ENCODE peak calls at places on chromosomes 6 and 20, in seven cellular contexts. H is gastrocnemius medialis, E is right atrium auricular region, P is NT2/D1, G is bronchial epithelial cell, X is heart left ventricle, M is mucosa of descending colon. K is an unnamed sample.

GRCh38 chr6:13044390-13044789 is 283.9 kb downstream of the TBC1D7 start:
- DNase-seq in G (peak; percentile 77), M (no peak), X (no peak), P (peak; percentile 15), H (no peak), E (no peak), K (no peak)

GRCh38 chr20:24820345-24820744 is 128.7 kb upstream of the CST7 start:
- DNase-seq in E (no peak), X (no peak), M (no peak), G (no peak), P (no peak), H (no peak), K (no peak)

GRCh38 chr6:47478233-47479155 is 905 bp downstream of the CD2AP start:
- DNase-seq in H (no peak), M (no peak), G (peak; percentile 46), P (no peak), E (no peak), X (no peak), K (no peak)

GRCh38 chr6:71126506-71126905 is 162.1 kb upstream of the OGFRL1 start:
- DNase-seq in M (no peak), G (no peak), H (no peak), E (no peak), P (no peak), X (no peak), K (no peak)

GRCh38 chr20:5918856-5919633 is 31.3 kb downstream of the TRMT6 start:
- DNase-seq in G (peak; percentile 88), X (no peak), P (no peak), E (no peak), H (no peak), M (no peak), K (no peak)

GRCh38 chr6:29926795-29927427 is 15.4 kb upstream of the HLA-A start:
- DNase-seq in P (no peak), E (peak; percentile 68), G (peak; percentile 65), M (peak; percentile 92), X (peak; percentile 87), H (peak; percentile 53), K (peak; percentile 82)

GRCh38 chr6:87982134-87982533 is 65.5 kb upstream of the SPACA1 start:
- DNase-seq in E (no peak), P (no peak), X (no peak), H (no peak), M (no peak), G (peak; percentile 12), K (no peak)

GRCh38 chr6:5379647-5380242 is 118.4 kb downstream of the FARS2 start:
- DNase-seq in M (no peak), G (peak; percentile 41), E (no peak), H (no peak), X (no peak), P (peak; percentile 13), K (no peak)

GRCh38 chr6:116059713-116060571 is 749 bp downstream of the FRK start:
- DNase-seq in E (no peak), M (peak; percentile 43), X (peak; percentile 34), G (peak; percentile 88), H (no peak), P (no peak), K (no peak)

GRCh38 chr6:4670824-4671409 is 105.3 kb upstream of the CDYL start:
- DNase-seq in M (no peak), H (no peak), P (no peak), E (peak; percentile 50), G (peak; percentile 54), X (no peak), K (peak; percentile 15)

GRCh38 chr6:26330835-26331808 is 33.9 kb upstream of the BTN3A2 start:
- DNase-seq in H (no peak), P (peak; percentile 38), X (no peak), M (no peak), G (peak; percentile 65), E (no peak), K (no peak)

GRCh38 chr20:23165307-23165750 is 79.2 kb upstream of the CD93 start:
- DNase-seq in M (no peak), H (no peak), X (no peak), P (no peak), G (no peak), E (no peak), K (no peak)

GRCh38 chr20:33901132-33901523 is 90.0 kb downstream of the CHMP4B start:
- DNase-seq in M (no peak), P (no peak), X (no peak), E (no peak), H (no peak), G (no peak), K (no peak)

GRCh38 chr6:42889815-42890214 is 10.4 kb downstream of the RPL7L1 start:
- DNase-seq in G (no peak), H (no peak), P (no peak), M (no peak), E (no peak), X (no peak), K (no peak)

GRCh38 chr6:85810558-85810957 is 167.9 kb upstream of the SYNCRIP start:
- DNase-seq in G (no peak), E (no peak), X (no peak), H (no peak), P (no peak), M (no peak), K (no peak)

GRCh38 chr6:95725344-95725743 is 148.0 kb downstream of the MANEA start:
- DNase-seq in H (no peak), P (no peak), M (no peak), E (no peak), X (no peak), G (no peak), K (no peak)

GRCh38 chr6:10221186-10221585 is 193.7 kb downstream of the TFAP2A start:
- DNase-seq in X (no peak), P (no peak), E (no peak), H (no peak), G (no peak), M (no peak), K (no peak)

GRCh38 chr6:67433124-67433523 is 1202.0 kb upstream of the ADGRB3 start:
- DNase-seq in H (no peak), X (no peak), M (no peak), E (no peak), G (no peak), P (no peak), K (no peak)

DNA sequence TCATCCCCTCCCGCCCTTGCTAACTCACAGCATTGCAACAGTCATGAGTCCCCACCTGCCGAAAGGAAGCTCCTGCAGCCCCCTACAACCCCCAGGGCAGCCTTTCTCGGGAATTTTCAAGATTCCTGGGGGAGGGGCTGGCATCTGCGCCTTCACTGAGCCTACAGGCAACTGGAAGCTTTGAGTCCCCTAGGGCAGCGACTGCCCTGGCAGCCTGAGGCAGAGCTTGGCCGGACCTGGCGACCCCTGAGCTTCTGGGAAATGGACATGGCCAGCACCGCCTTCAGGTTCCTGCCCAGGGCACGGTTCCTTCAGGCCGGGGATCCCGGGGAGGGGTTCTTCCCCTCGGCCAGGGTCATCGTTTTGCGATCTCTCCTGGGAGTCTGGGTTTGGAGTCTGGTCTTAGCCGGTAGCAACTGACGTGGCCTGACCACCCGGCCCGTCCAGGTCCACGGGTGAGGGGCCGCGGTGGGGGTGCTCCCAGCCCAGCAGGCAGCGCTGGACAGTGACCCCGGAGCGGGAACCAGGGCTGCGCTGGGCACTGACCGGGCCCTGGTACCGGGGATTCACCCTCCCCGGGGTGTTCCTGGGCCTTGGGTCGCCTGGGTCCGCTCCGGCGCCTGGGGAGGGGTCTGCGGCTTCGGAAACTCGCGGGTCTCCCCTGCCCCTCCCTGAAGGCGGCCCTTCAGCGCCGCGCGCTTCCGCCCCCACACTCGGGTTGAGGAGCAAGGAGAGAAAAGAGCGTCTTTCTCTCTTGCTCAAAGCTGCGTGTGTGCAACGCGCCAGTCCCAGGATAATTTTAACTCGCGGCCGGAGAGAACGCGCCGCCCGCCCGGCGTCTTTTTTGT is 595 bp upstream of the COL9A3 start:
- DNase-seq in H (no peak), G (no peak), E (no peak), M (no peak), X (no peak), P (peak; percentile 87), K (no peak)
- H3K4me3 ChIP-seq in H (peak overlapping the region; percentile 24), G (no peak overlapping the region), E (peak overlapping the region; percentile 5), M (no peak overlapping the region), X (peak overlapping the region; percentile 45), P (peak overlapping the region; percentile 78), K (peak overlapping the region; percentile 63)

GRCh38 chr6:152329640-152330202 is 307.4 kb downstream of the SYNE1 start:
- DNase-seq in P (no peak), H (no peak), E (no peak), M (no peak), G (no peak), X (no peak), K (no peak)
- H3K36me3 ChIP-seq in P (no peaks in the 10 kb centered on the region), H (no peaks in the 10 kb centered on the region), E (peaks cover 88% of the 10 kb centered on the region), M (no peaks in the 10 kb centered on the region), G (no peaks in the 10 kb centered on the region), X (peaks cover 80% of the 10 kb centered on the region), K (peaks cover 66% of the 10 kb centered on the region)

GRCh38 chr20:59004493-59004762 is 2.6 kb downstream of the CTSZ start:
- DNase-seq in M (peak; percentile 88), X (peak; percentile 83), G (no peak), E (no peak), P (no peak), H (peak; percentile 44), K (no peak)
- H3K4me3 ChIP-seq in M (no peak overlapping the region), X (peak overlapping the region; percentile 91), G (no peak overlapping the region), E (no peak overlapping the region), P (no peak overlapping the region), H (no peak overlapping the region), K (no peak overlapping the region)

DNA sequence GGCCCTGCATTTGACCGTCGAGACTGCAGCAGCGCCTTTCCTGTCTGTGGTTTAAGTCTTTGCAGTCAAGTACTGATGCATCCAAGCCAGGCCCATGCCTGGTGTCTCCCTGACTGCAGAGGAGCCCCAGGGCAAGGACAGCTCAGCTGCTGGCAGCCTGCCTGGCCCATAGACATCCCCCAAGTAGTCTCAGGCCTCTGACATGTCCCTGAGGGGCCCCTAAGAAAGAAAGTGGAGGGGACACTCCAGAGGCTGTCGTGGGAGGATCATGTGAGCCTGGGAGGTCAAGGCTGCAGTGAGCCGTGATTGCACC is 18.0 kb downstream of the HRH3 start:
- DNase-seq in E (no peak), X (no peak), M (peak; percentile 19), G (no peak), P (no peak), H (no peak), K (no peak)
- H3K36me3 ChIP-seq in E (peaks cover 57% of the 10 kb centered on the region), X (peaks cover 59% of the 10 kb centered on the region), M (no peaks in the 10 kb centered on the region), G (peaks cover 29% of the 10 kb centered on the region), P (peaks cover 71% of the 10 kb centered on the region), H (no peaks in the 10 kb centered on the region), K (peaks cover 60% of the 10 kb centered on the region)

DNA sequence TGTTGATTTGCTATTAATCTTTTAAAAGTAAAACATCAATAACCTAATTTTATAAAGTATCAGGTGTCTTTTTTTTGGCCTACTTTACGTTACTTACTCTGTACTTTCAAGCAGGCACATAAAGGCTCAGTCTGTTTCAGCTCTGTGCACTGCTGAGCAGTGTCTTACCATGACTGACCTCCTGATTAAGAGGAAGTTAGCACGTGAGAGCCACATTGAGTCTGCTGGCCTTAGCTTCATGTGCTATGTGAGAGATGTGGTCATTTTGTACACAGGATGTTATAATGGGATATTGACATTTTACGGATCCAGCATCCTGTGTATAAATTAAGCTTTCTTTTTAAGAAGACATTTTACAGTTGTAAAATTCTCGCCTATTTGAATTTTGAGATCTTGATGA is 31.9 kb downstream of the ARID1B start:
- DNase-seq in G (no peak), X (no peak), H (peak; percentile 69), M (no peak), P (no peak), E (no peak), K (no peak)
- H3K4me3 ChIP-seq in G (no peak overlapping the region), X (no peak overlapping the region), H (no peak overlapping the region), M (no peak overlapping the region), P (no peak overlapping the region), E (no peak overlapping the region), K (no peak overlapping the region)